ENCODE peak calls at places on chromosomes 16 and 17, in six cellular contexts. X is prostate gland, S is K562, H is OCI-LY7, E is adrenal gland, F is IMR-90. Q is an unnamed sample. For H3K9me3 and H3K4me1, the result is how much of the 10 kb centered on the place peaks cover.

GRCh38 chr17:1870592-1870991 is 40.8 kb downstream of the RPA1 start:
- DNase-seq in X (no peak), H (no peak), F (no peak), S (no peak), E (no peak), Q (no peak)

GRCh38 chr17:65601881-65602280 is 40.4 kb upstream of the AXIN2 start:
- DNase-seq in S (no peak), H (no peak), E (no peak), F (no peak), X (no peak), Q (no peak)

GRCh38 chr17:42354956-42355843 is 33.0 kb downstream of the STAT3 start:
- DNase-seq in H (no peak), F (no peak), X (no peak), E (no peak), S (no peak), Q (no peak)

GRCh38 chr16:56632160-56632847 is at the start of gene MT1M:
- DNase-seq in F (no peak), E (peak), S (no peak), H (no peak), X (peak), Q (no peak)

GRCh38 chr17:40327735-40328385 is 18.9 kb downstream of the RARA start:
- DNase-seq in S (no peak), E (no peak), F (no peak), X (no peak), H (no peak), Q (no peak)

GRCh38 chr16:73956592-73957495 is 339.8 kb upstream of the PSMD7 start:
- DNase-seq in E (peak), S (peak), X (peak), H (peak), F (peak), Q (peak)

GRCh38 chr17:75830168-75831031 is 13.8 kb downstream of the UNC13D start:
- DNase-seq in S (no peak), X (no peak), H (peak), F (no peak), E (no peak), Q (peak)

GRCh38 chr16:56673916-56674315 is 4.3 kb downstream of the MT1H start:
- DNase-seq in F (peak), X (peak), H (peak), S (no peak), E (no peak), Q (no peak)

GRCh38 chr17:35021520-35022380 is 41.4 kb downstream of the LIG3 start:
- DNase-seq in H (no peak), X (no peak), F (no peak), S (no peak), E (no peak), Q (no peak)

GRCh38 chr17:73226556-73227172 is 33.8 kb downstream of the COG1 start:
- DNase-seq in E (no peak), H (no peak), F (peak), S (no peak), X (no peak), Q (no peak)

GRCh38 chr17:1164935-1165556 is 14.7 kb downstream of the ABR start:
- DNase-seq in E (no peak), F (no peak), X (no peak), S (no peak), H (peak), Q (no peak)

GRCh38 chr17:66965801-66966528 is 1.5 kb downstream of the CACNG4 start:
- DNase-seq in S (no peak), X (no peak), E (no peak), F (no peak), H (no peak), Q (no peak)

GRCh38 chr16:49513040-49513439 is 139.4 kb downstream of the C16orf78 start:
- DNase-seq in X (no peak), H (peak), S (peak), E (no peak), F (no peak), Q (peak)

GRCh38 chr16:4675864-4676786 is 17.2 kb upstream of the NUDT16L1 start:
- DNase-seq in H (no peak), F (no peak), E (peak), X (no peak), S (peak), Q (peak)

GRCh38 chr16:35310999-35311398 is 1851.6 kb downstream of the TP53TG3F start:
- DNase-seq in H (no peak), S (no peak), F (no peak), X (no peak), E (no peak), Q (no peak)
- H3K9me3 ChIP-seq in H (under half), S (under half), F (under half), X (under half), E (under half), Q (under half)

GRCh38 chr17:51325471-51325870 is 65.1 kb downstream of the UTP18 start:
- DNase-seq in S (no peak), H (no peak), X (no peak), E (no peak), F (no peak), Q (no peak)

GRCh38 chr17:51319186-51319585 is 58.8 kb downstream of the UTP18 start:
- DNase-seq in S (no peak), H (peak), F (no peak), E (no peak), X (no peak), Q (no peak)

DNA sequence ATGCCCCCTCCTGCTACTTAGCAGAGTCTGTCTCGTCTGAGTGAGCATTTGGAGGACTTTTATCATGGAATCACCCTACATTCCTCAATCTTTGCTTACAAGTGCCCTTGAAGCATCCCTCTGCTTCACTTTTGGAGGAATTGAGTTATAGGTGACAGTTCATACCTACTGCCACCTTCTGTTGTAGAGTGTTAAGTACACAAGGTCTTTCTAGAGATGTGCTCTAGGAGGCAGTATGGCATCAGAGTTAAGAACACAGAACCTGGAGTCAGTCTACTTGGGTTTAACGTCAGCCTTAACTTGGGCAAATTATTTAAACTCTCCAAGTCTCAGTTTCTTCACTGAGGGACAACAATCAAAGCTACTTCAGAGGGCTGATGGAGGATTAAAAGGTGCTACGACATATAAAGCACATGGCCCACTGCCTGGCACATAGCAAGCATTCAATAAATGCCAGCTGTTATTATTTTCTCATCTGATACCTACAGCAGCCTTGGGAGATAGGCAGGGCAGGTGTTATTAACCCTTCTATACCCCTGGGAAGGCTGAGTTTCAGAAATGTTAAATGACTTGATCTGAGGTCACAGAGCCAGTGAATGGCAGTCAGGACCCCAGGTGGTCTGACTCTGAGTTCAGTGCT is 62.2 kb downstream of the UTP18 start:
- DNase-seq in F (peak), X (no peak), E (no peak), H (peak), S (peak), Q (peak)
- TF ChIP-seq CTCF in F (peak), X (peak), E (no peak), H (peak), S (peak), Q (peak)

GRCh38 chr17:77881545-77881944 is 77.0 kb upstream of the TNRC6C start:
- DNase-seq in F (peak), H (peak), X (peak), S (peak), E (peak), Q (peak)
- H3K4me1 ChIP-seq in F (under half), H (half or more), X (under half), S (under half), E (under half), Q (under half)

GRCh38 chr16:86461037-86461436 is 49.3 kb upstream of the FOXF1 start:
- DNase-seq in E (no peak), S (no peak), X (no peak), H (no peak), F (no peak), Q (no peak)
- H3K9me3 ChIP-seq in E (under half), S (under half), X (under half), H (under half), F (under half), Q (under half)

GRCh38 chr16:85393674-85394510 is 219.2 kb upstream of the GSE1 start:
- DNase-seq in H (peak), S (peak), E (peak), X (no peak), F (peak), Q (peak)
- TF ChIP-seq CTCF in H (peak), S (peak), E (peak), X (peak), F (peak), Q (peak)

Q was measured in BE2C.